ENCODE peak calls at places on chromosomes 1 and 21, in ten cellular contexts. I, X, H, Q, J, K, Y, S, D and M are unnamed samples.

GRCh38 chr1:157495285-157495684 is 57.0 kb downstream of the FCRL5 start:
- DNase-seq in I (no peak), Y (no peak), J (no peak), Q (no peak), K (no peak), X (no peak), H (no peak), S (no peak), D (no peak), M (no peak)

GRCh38 chr1:22575532-22576147 is 12.4 kb downstream of the EPHA8 start:
- DNase-seq in Y (no peak), S (no peak), H (no peak), D (no peak), I (no peak), Q (no peak), J (no peak), X (no peak), K (no peak), M (no peak)

GRCh38 chr21:44416193-44416592 is 39.1 kb upstream of the LRRC3 start:
- DNase-seq in S (no peak), H (no peak), Y (peak), K (no peak), Q (no peak), J (no peak), D (no peak), I (no peak), X (peak), M (no peak)

GRCh38 chr1:25462732-25463131 is 32.0 kb downstream of the MACO1 start:
- DNase-seq in S (no peak), H (no peak), Q (no peak), Y (no peak), D (no peak), J (peak), I (no peak), K (no peak), X (no peak), M (peak)

GRCh38 chr1:53681647-53682368 is 57.2 kb downstream of the GLIS1 start:
- DNase-seq in J (peak), H (peak), Q (no peak), S (peak), D (peak), I (no peak), K (peak), X (no peak), Y (no peak), M (peak)

GRCh38 chr1:108615544-108615943 is 45.3 kb downstream of the HENMT1 start:
- DNase-seq in J (no peak), D (no peak), I (no peak), H (no peak), X (no peak), Q (no peak), Y (no peak), S (no peak), K (no peak), M (no peak)

GRCh38 chr1:93960641-93961147 is 51.5 kb upstream of the GCLM start:
- DNase-seq in S (peak), Y (no peak), H (no peak), D (no peak), I (no peak), Q (no peak), X (no peak), J (peak), K (no peak), M (no peak)

GRCh38 chr1:113786055-113786454 is 26.2 kb downstream of the RSBN1 start:
- DNase-seq in Y (no peak), D (no peak), S (no peak), H (no peak), J (no peak), K (no peak), Q (no peak), X (no peak), I (no peak), M (no peak)

GRCh38 chr1:63812071-63812700 is 38.4 kb downstream of the ROR1 start:
- DNase-seq in K (no peak), X (no peak), Y (no peak), S (no peak), D (no peak), I (no peak), Q (no peak), J (no peak), H (no peak), M (no peak)

GRCh38 chr21:45467221-45467779 is 62.3 kb downstream of the COL18A1 start:
- DNase-seq in J (no peak), Q (no peak), D (no peak), S (no peak), I (no peak), X (no peak), H (no peak), Y (peak), K (no peak), M (no peak)

GRCh38 chr1:198929961-198930599 is 291.2 kb downstream of the PTPRC start:
- DNase-seq in X (no peak), Y (no peak), J (no peak), K (no peak), I (peak), D (no peak), Q (no peak), H (no peak), S (peak), M (no peak)

GRCh38 chr1:161382214-161383019 is 14.7 kb upstream of the CFAP126 start:
- DNase-seq in X (no peak), H (no peak), Y (no peak), K (no peak), I (peak), D (no peak), Q (no peak), S (peak), J (peak), M (peak)

GRCh38 chr1:42385283-42385682 is 4.7 kb downstream of the RIMKLA start:
- DNase-seq in Y (no peak), Q (no peak), K (no peak), H (no peak), I (no peak), X (no peak), D (no peak), J (peak), S (peak), M (no peak)

GRCh38 chr1:184958554-184959353 is 15.6 kb downstream of the NIBAN1 start:
- DNase-seq in X (no peak), S (no peak), H (no peak), Q (no peak), J (no peak), D (no peak), Y (no peak), I (no peak), K (no peak), M (no peak)